ENCODE peak calls at places on chromosomes 5 and 9, in five cellular contexts. One of them, this sample, is unnamed.

GRCh38 chr5:27830551-27830950 is 792.2 kb upstream of the CDH9 start:
- DNase-seq in Panc1: no peak
- DNase-seq in H1: no peak
- DNase-seq in spleen: no peak
- DNase-seq in breast epithelium: no peak
- DNase-seq in this sample: no peak

GRCh38 chr5:116766470-116766947 is 191.9 kb upstream of the SEMA6A start:
- DNase-seq in H1: no peak
- DNase-seq in breast epithelium: peak; percentile 23
- DNase-seq in Panc1: peak; percentile 42
- DNase-seq in spleen: no peak
- DNase-seq in this sample: no peak

GRCh38 chr9:85483214-85483613 is 258.5 kb downstream of the AGTPBP1 start:
- DNase-seq in H1: no peak
- DNase-seq in Panc1: no peak
- DNase-seq in spleen: no peak
- DNase-seq in breast epithelium: no peak
- DNase-seq in this sample: no peak

GRCh38 chr5:125041798-125042197 is 295.4 kb upstream of the ZNF608 start:
- DNase-seq in H1: no peak
- DNase-seq in breast epithelium: no peak
- DNase-seq in Panc1: no peak
- DNase-seq in spleen: no peak
- DNase-seq in this sample: no peak

GRCh38 chr5:32197032-32197431 is 22.9 kb upstream of the GOLPH3 start:
- DNase-seq in spleen: no peak
- DNase-seq in Panc1: no peak
- DNase-seq in H1: no peak
- DNase-seq in breast epithelium: no peak
- DNase-seq in this sample: no peak

GRCh38 chr5:6759401-6759800 is 46.2 kb downstream of the TENT4A start:
- DNase-seq in Panc1: no peak
- DNase-seq in breast epithelium: no peak
- DNase-seq in spleen: no peak
- DNase-seq in H1: no peak
- DNase-seq in this sample: no peak

GRCh38 chr5:94802450-94802849 is 184.0 kb downstream of the SLF1 start:
- DNase-seq in Panc1: no peak
- DNase-seq in spleen: no peak
- DNase-seq in H1: no peak
- DNase-seq in breast epithelium: no peak
- DNase-seq in this sample: no peak

GRCh38 chr5:1788828-1789227 is 10.8 kb downstream of the MRPL36 start:
- DNase-seq in spleen: no peak
- DNase-seq in breast epithelium: no peak
- DNase-seq in Panc1: no peak
- DNase-seq in H1: no peak
- DNase-seq in this sample: no peak

GRCh38 chr9:116494815-116495634 is 192.1 kb upstream of the TRIM32 start:
- DNase-seq in H1: peak; percentile 74
- DNase-seq in breast epithelium: no peak
- DNase-seq in spleen: no peak
- DNase-seq in Panc1: peak; percentile 13
- DNase-seq in this sample: no peak

DNA sequence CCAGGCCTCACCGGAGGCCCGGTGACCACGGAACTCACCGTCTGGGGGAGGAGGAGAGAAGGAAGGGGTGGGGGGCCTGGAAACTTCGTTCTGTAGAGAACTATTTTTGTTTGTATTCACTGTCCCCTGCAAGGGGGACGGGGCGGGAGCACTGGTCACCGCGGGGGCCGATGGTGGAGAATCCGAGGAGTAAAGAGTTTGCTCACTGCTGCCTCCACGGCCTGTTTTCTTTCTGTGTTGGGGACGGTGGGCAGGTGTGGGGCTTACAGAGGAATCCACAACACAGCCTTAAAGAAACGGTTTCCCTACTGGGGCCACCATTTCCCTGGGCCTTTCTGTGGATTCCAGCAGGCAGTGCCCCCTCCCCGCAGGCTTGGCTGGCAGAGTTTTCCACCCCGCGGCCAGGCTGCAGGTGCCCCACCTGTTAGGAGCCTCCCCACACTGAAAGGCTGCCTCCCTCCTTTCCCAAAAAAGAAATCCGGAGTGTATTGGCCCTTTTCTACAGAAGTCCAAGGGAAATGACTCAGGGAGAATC is 80.8 kb downstream of the NTNG2 start:
- DNase-seq in breast epithelium: no peak
- DNase-seq in spleen: no peak
- DNase-seq in H1: peak; percentile 63
- DNase-seq in Panc1: no peak
- DNase-seq in this sample: no peak
- H3K4me3 ChIP-seq in breast epithelium: peak overlapping the region; percentile 68
- H3K4me3 ChIP-seq in spleen: peak overlapping the region; percentile 59
- H3K4me3 ChIP-seq in H1: peak overlapping the region; percentile 57
- H3K4me3 ChIP-seq in Panc1: peak overlapping the region; percentile 51
- H3K4me3 ChIP-seq in this sample: peak overlapping the region; percentile 77

GRCh38 chr9:112112519-112112918 is 62.6 kb downstream of the SUSD1 start:
- DNase-seq in Panc1: no peak
- DNase-seq in breast epithelium: no peak
- DNase-seq in spleen: no peak
- DNase-seq in H1: no peak
- DNase-seq in this sample: no peak

GRCh38 chr9:112115109-112115508 is 60.0 kb downstream of the SUSD1 start:
- DNase-seq in Panc1: no peak
- DNase-seq in breast epithelium: no peak
- DNase-seq in spleen: no peak
- DNase-seq in H1: peak; percentile 19
- DNase-seq in this sample: no peak

GRCh38 chr9:112111461-112111860 is 63.6 kb downstream of the SUSD1 start:
- DNase-seq in spleen: no peak
- DNase-seq in H1: peak; percentile 30
- DNase-seq in breast epithelium: no peak
- DNase-seq in Panc1: no peak
- DNase-seq in this sample: no peak

GRCh38 chr9:112110773-112111106 is 64.4 kb downstream of the SUSD1 start:
- DNase-seq in H1: no peak
- DNase-seq in spleen: no peak
- DNase-seq in Panc1: no peak
- DNase-seq in breast epithelium: no peak
- DNase-seq in this sample: no peak

DNA sequence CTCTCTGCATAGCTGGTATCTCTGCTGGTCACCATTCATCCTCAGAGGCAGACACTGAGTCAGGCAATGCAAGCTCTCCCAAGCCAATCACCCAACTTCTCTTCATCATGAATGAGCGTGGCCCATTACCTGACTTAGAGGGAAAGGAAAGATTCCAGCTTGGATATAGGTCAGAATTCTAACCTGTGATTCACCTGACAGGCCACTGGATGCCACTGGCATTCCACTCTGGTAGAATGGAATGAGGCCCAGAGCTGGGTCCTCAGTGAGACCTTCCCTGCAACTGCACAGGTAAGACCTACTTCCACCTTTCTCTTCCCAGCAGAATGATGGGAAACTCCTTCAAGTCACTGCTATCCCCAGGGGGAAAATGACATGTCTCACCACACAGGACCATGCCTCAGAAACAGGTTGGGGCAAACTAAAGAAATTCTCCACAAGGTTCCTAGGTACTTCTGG is 62.1 kb downstream of the SUSD1 start:
- DNase-seq in spleen: no peak
- DNase-seq in Panc1: peak; percentile 20
- DNase-seq in breast epithelium: no peak
- DNase-seq in H1: peak; percentile 52
- DNase-seq in this sample: peak; percentile 44
- TF ChIP-seq POLR2AphosphoS5 in spleen: no peak
- TF ChIP-seq POLR2AphosphoS5 in Panc1: no peak
- TF ChIP-seq POLR2AphosphoS5 in breast epithelium: no peak
- TF ChIP-seq POLR2AphosphoS5 in H1: no peak
- TF ChIP-seq POLR2AphosphoS5 in this sample: no peak

GRCh38 chr9:118631956-118632355 is 737.3 kb downstream of the BRINP1 start:
- DNase-seq in Panc1: no peak
- DNase-seq in breast epithelium: no peak
- DNase-seq in spleen: no peak
- DNase-seq in H1: no peak
- DNase-seq in this sample: no peak
- H3K27me3 ChIP-seq in Panc1: no peaks in the 10 kb centered on the region
- H3K27me3 ChIP-seq in breast epithelium: no peaks in the 10 kb centered on the region
- H3K27me3 ChIP-seq in spleen: no peaks in the 10 kb centered on the region
- H3K27me3 ChIP-seq in H1: no peaks in the 10 kb centered on the region
- H3K27me3 ChIP-seq in this sample: no peaks in the 10 kb centered on the region

DNA sequence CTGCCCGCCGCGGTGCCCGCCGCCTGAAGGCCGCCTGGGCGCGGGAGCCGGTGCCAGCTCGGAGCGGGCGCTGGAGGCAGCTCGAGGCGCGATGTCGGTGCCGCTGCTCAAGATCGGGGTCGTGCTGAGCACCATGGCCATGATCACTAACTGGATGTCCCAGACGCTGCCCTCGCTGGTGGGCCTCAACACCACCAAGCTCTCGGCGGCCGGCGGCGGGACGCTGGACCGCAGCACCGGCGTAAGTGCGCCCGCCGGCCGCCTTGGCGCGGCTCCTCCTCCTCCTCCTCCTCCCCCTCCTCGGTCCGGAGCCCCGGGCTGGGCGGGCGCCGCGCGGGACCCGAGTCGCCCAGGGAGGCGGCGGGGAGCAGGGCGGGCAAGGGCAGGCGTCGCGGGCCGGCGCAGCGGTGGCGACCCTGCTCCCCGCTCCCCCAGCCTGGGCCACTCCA is 455 bp downstream of the OLFM1 start:
- DNase-seq in H1: peak; percentile 64
- DNase-seq in breast epithelium: no peak
- DNase-seq in spleen: no peak
- DNase-seq in Panc1: no peak
- DNase-seq in this sample: peak; percentile 82
- H3K4me3 ChIP-seq in H1: peak overlapping the region; percentile 57
- H3K4me3 ChIP-seq in breast epithelium: peak overlapping the region; percentile 49
- H3K4me3 ChIP-seq in spleen: peak overlapping the region; percentile 38
- H3K4me3 ChIP-seq in Panc1: no peak overlapping the region
- H3K4me3 ChIP-seq in this sample: peak overlapping the region; percentile 46

This sample was measured in upper lobe of left lung.